ENCODE peak calls at places on chromosomes 3 and 15, in eight cellular contexts. T is Calu3, E is mesothelial cell of epicardium, Z is T-helper 2 cell, X is H7, J is SHP77, A is lower lobe of right lung, S is activated gamma-delta T cell treated with Interleukin-2 at 50 U/mL for 16 hours. B is an unnamed sample.

GRCh38 chr3:28347374-28348285 is 891 bp upstream of the ZCWPW2 start:
- DNase-seq in S (no peak), T (no peak), E (no peak), X (peak; percentile 2), A (no peak), J (no peak), Z (peak; percentile 3), B (peak; percentile 2)

GRCh38 chr3:159899198-159899597 is 89.4 kb upstream of the IL12A start:
- DNase-seq in T (no peak), X (no peak), S (no peak), Z (no peak), E (no peak), A (no peak), J (no peak), B (no peak)

GRCh38 chr3:74402821-74403220 is 211.6 kb downstream of the CNTN3 start:
- DNase-seq in A (no peak), T (no peak), Z (no peak), X (peak; percentile 2), E (no peak), J (no peak), S (no peak), B (no peak)

GRCh38 chr3:9398715-9399708 is 1.6 kb downstream of the SETD5 start:
- DNase-seq in J (no peak), A (no peak), E (no peak), Z (peak; percentile 38), T (no peak), X (peak; percentile 35), S (no peak), B (peak; percentile 23)

GRCh38 chr3:97880267-97880666 is 58.5 kb downstream of the CRYBG3 start:
- DNase-seq in A (no peak), X (no peak), S (no peak), T (no peak), Z (no peak), E (no peak), J (no peak), B (no peak)

GRCh38 chr15:100686021-100686724 is 83.8 kb downstream of the ASB7 start:
- DNase-seq in X (no peak), J (no peak), S (no peak), Z (no peak), E (no peak), A (no peak), T (no peak), B (no peak)

GRCh38 chr3:86969500-86970189 is 21.3 kb downstream of the VGLL3 start:
- DNase-seq in T (peak; percentile 45), S (no peak), E (no peak), Z (no peak), A (no peak), X (peak; percentile 23), J (peak; percentile 15), B (peak; percentile 69)

GRCh38 chr3:184719709-184720108 is 7.8 kb upstream of the MAGEF1 start:
- DNase-seq in X (no peak), T (no peak), A (no peak), J (no peak), Z (no peak), S (no peak), E (no peak), B (no peak)

GRCh38 chr15:64478863-64479262 is 18.5 kb downstream of the ZNF609 start:
- DNase-seq in X (no peak), J (no peak), A (no peak), T (no peak), E (no peak), S (no peak), Z (no peak), B (no peak)

GRCh38 chr3:31692714-31693113 is 160.0 kb downstream of the STT3B start:
- DNase-seq in E (no peak), Z (no peak), X (no peak), S (no peak), J (no peak), A (no peak), T (no peak), B (no peak)

GRCh38 chr3:157637866-157638265 is 134.7 kb upstream of the VEPH1 start:
- DNase-seq in S (no peak), E (no peak), A (no peak), T (no peak), X (no peak), J (no peak), Z (no peak), B (no peak)

GRCh38 chr3:147120029-147120428 is 286.3 kb downstream of the ZIC4 start:
- DNase-seq in A (no peak), X (peak; percentile 4), E (no peak), Z (no peak), T (no peak), S (no peak), J (no peak), B (peak; percentile 18)

GRCh38 chr3:139540686-139541085 is 1.1 kb upstream of the RBP1 start:
- DNase-seq in X (peak; percentile 35), J (no peak), Z (no peak), S (no peak), T (no peak), E (no peak), A (no peak), B (no peak)

GRCh38 chr15:57235865-57236264 is 140.4 kb upstream of the CGNL1 start:
- DNase-seq in Z (no peak), X (no peak), J (peak; percentile 6), S (no peak), T (no peak), A (no peak), E (no peak), B (peak; percentile 25)

GRCh38 chr3:35389907-35390306 is 249.4 kb upstream of the ARPP21 start:
- DNase-seq in A (no peak), E (no peak), J (no peak), S (no peak), T (no peak), X (no peak), Z (no peak), B (no peak)

GRCh38 chr15:74157868-74158827 is 15.4 kb upstream of the ISLR start:
- DNase-seq in J (no peak), E (no peak), Z (no peak), T (no peak), X (no peak), A (no peak), S (no peak), B (no peak)

GRCh38 chr15:86139828-86140227 is 60.2 kb downstream of the AGBL1 start:
- DNase-seq in S (no peak), T (peak; percentile 21), J (no peak), A (no peak), X (peak; percentile 46), E (no peak), Z (no peak), B (peak; percentile 71)

GRCh38 chr3:71048948-71049347 is 534.6 kb downstream of the FOXP1 start:
- DNase-seq in Z (no peak), S (no peak), T (peak; percentile 14), E (no peak), X (no peak), A (no peak), J (no peak), B (no peak)

GRCh38 chr3:184040010-184040409 is 8.5 kb downstream of the HTR3D start:
- DNase-seq in S (no peak), T (peak; percentile 65), X (peak; percentile 79), Z (no peak), E (no peak), J (peak; percentile 49), A (no peak), B (peak; percentile 70)

GRCh38 chr3:111690242-111690641 is 95.1 kb upstream of the ZBED2 start:
- DNase-seq in X (no peak), J (no peak), E (no peak), Z (no peak), T (no peak), A (no peak), S (no peak), B (no peak)

GRCh38 chr3:70703305-70704102 is 391.1 kb upstream of the MDFIC2 start:
- DNase-seq in J (no peak), X (no peak), E (no peak), Z (no peak), T (no peak), A (no peak), S (no peak), B (no peak)

GRCh38 chr3:7672124-7672523 is 811.2 kb downstream of the GRM7 start:
- DNase-seq in S (no peak), J (no peak), A (no peak), E (no peak), X (no peak), Z (no peak), T (no peak), B (no peak)

GRCh38 chr3:168336276-168336675 is 240.6 kb upstream of the GOLIM4 start:
- DNase-seq in J (no peak), S (no peak), Z (no peak), T (no peak), X (no peak), E (no peak), A (no peak), B (no peak)

GRCh38 chr3:108127301-108127988 is 36.6 kb upstream of the CD47 start:
- DNase-seq in E (no peak), A (no peak), T (no peak), Z (peak; percentile 75), J (no peak), S (peak; percentile 66), X (no peak), B (no peak)